ENCODE peak calls at places on chromosomes 7 and 10, in eight cellular contexts. C is hepatocyte; D is stimulated activated CD4-positive, alpha-beta T cell treated with anti-CD3 and anti-CD28 coated beads, Interleukin-2, amount 100 ng/mL, for 24 hours; S is adipocyte; F is epithelial cell of prostate; L is A549; P is Daoy; H is astrocyte. W is an unnamed sample.

GRCh38 chr10:60877777-60878120 is 66.2 kb downstream of the RHOBTB1 start:
- DNase-seq in C (no peak), D (no peak), S (no peak), F (no peak), L (no peak), P (no peak), H (no peak), W (no peak)

GRCh38 chr10:484925-485661 is 204.4 kb downstream of the DIP2C start:
- DNase-seq in C (no peak), D (peak; percentile 27), S (peak; percentile 51), F (no peak), L (no peak), P (no peak), H (no peak), W (no peak)

GRCh38 chr7:140604760-140605159 is 35.9 kb downstream of the DENND2A start:
- DNase-seq in C (no peak), D (no peak), S (peak; percentile 59), F (peak; percentile 40), L (no peak), P (no peak), H (peak; percentile 63), W (no peak)

GRCh38 chr7:139748936-139749335 is 28.9 kb downstream of the HIPK2 start:
- DNase-seq in C (no peak), D (no peak), S (no peak), F (no peak), L (no peak), P (no peak), H (no peak), W (no peak)

GRCh38 chr7:101614098-101614938 is 14.8 kb downstream of the MYL10 start:
- DNase-seq in C (no peak), D (no peak), S (peak; percentile 24), F (no peak), L (no peak), P (peak; percentile 73), H (no peak), W (no peak)

GRCh38 chr10:94500063-94500462 is 45.5 kb upstream of the HELLS start:
- DNase-seq in C (peak; percentile 4), D (no peak), S (no peak), F (no peak), L (no peak), P (peak; percentile 3), H (no peak), W (no peak)

GRCh38 chr10:62689712-62690111 is 114.8 kb upstream of the ADO start:
- DNase-seq in C (no peak), D (no peak), S (no peak), F (no peak), L (no peak), P (no peak), H (no peak), W (no peak)

GRCh38 chr10:62323751-62324150 is 50.4 kb upstream of the ZNF365 start:
- DNase-seq in C (no peak), D (no peak), S (peak; percentile 10), F (no peak), L (no peak), P (no peak), H (peak; percentile 49), W (no peak)

GRCh38 chr10:43211431-43212042 is 55.3 kb downstream of the RASGEF1A start:
- DNase-seq in C (no peak), D (no peak), S (no peak), F (no peak), L (no peak), P (no peak), H (no peak), W (no peak)

GRCh38 chr10:7819126-7819470 is 793 bp downstream of the TAF3 start:
- DNase-seq in C (peak; percentile 81), D (peak; percentile 32), S (peak; percentile 83), F (no peak), L (peak; percentile 38), P (peak; percentile 19), H (peak; percentile 25), W (peak; percentile 63)

GRCh38 chr10:119769886-119770285 is 44.0 kb downstream of the INPP5F start:
- DNase-seq in C (no peak), D (no peak), S (peak; percentile 57), F (peak; percentile 39), L (no peak), P (peak; percentile 15), H (peak; percentile 75), W (no peak)

GRCh38 chr10:132443998-132444876 is 47.2 kb downstream of the PWWP2B start:
- DNase-seq in C (peak; percentile 66), D (no peak), S (no peak), F (no peak), L (no peak), P (no peak), H (no peak), W (no peak)

GRCh38 chr10:78062296-78062695 is 28.6 kb downstream of the RPS24 start:
- DNase-seq in C (no peak), D (no peak), S (no peak), F (no peak), L (no peak), P (no peak), H (no peak), W (no peak)

GRCh38 chr10:71727429-71728217 is 8.0 kb upstream of the C10orf105 start:
- DNase-seq in C (peak; percentile 50), D (peak; percentile 72), S (no peak), F (no peak), L (no peak), P (no peak), H (no peak), W (no peak)

GRCh38 chr10:112603062-112603461 is 156.0 kb downstream of the VTI1A start:
- DNase-seq in C (no peak), D (no peak), S (no peak), F (no peak), L (no peak), P (no peak), H (no peak), W (no peak)

GRCh38 chr7:114130860-114131259 is 212.1 kb upstream of the PPP1R3A start:
- DNase-seq in C (no peak), D (no peak), S (peak; percentile 32), F (no peak), L (no peak), P (no peak), H (peak; percentile 7), W (no peak)

GRCh38 chr10:43706166-43706565 is 57.5 kb upstream of the ZNF32 start:
- DNase-seq in C (no peak), D (no peak), S (no peak), F (no peak), L (no peak), P (no peak), H (no peak), W (no peak)

GRCh38 chr7:17099083-17099973 is 199.1 kb upstream of the AHR start:
- DNase-seq in C (peak; percentile 74), D (no peak), S (peak; percentile 35), F (peak; percentile 86), L (peak; percentile 50), P (peak; percentile 29), H (peak; percentile 52), W (peak; percentile 20)

GRCh38 chr10:24556746-24557742 is 166.6 kb downstream of the ARHGAP21 start:
- DNase-seq in C (peak; percentile 84), D (no peak), S (peak; percentile 81), F (no peak), L (peak; percentile 44), P (peak; percentile 46), H (peak; percentile 64), W (peak; percentile 68)

GRCh38 chr7:120303105-120303504 is 30.1 kb downstream of the KCND2 start:
- DNase-seq in C (no peak), D (no peak), S (no peak), F (no peak), L (no peak), P (no peak), H (no peak), W (no peak)